ENCODE peak calls at places on chromosomes 5 and 9, in eight cellular contexts. B is left ventricle myocardium inferior, N is HCT116, C is breast epithelium, A is coronary artery, P is dorsolateral prefrontal cortex, R is aorta, D is tibial artery. J is an unnamed sample.

GRCh38 chr9:91285729-91286353 is 75.9 kb downstream of the AUH start:
- DNase-seq in R (no peak), P (no peak), N (no peak), A (no peak), D (no peak), C (no peak), B (no peak), J (no peak)

GRCh38 chr5:112338681-112339337 is 80.3 kb downstream of the EPB41L4A start:
- DNase-seq in D (peak), C (peak), B (no peak), N (no peak), P (no peak), R (no peak), A (no peak), J (no peak)

GRCh38 chr5:147482426-147483196 is 27.3 kb downstream of the DPYSL3 start:
- DNase-seq in R (no peak), N (no peak), B (no peak), D (no peak), A (no peak), P (no peak), C (no peak), J (no peak)

GRCh38 chr5:108196276-108196675 is 185.6 kb downstream of the FBXL17 start:
- DNase-seq in D (no peak), C (no peak), A (no peak), B (no peak), N (no peak), P (no peak), R (no peak), J (no peak)

GRCh38 chr5:77847814-77848290 is 71.7 kb upstream of the TBCA start:
- DNase-seq in A (no peak), D (no peak), N (no peak), R (no peak), B (no peak), P (no peak), C (no peak), J (peak)

GRCh38 chr9:79220246-79220645 is 351.5 kb upstream of the TLE4 start:
- DNase-seq in B (no peak), C (no peak), D (no peak), N (no peak), A (no peak), R (no peak), P (no peak), J (no peak)

GRCh38 chr9:76650692-76651091 is 113.5 kb upstream of the PCA3 start:
- DNase-seq in D (no peak), A (no peak), P (no peak), R (no peak), B (no peak), N (no peak), C (no peak), J (no peak)

GRCh38 chr5:43315262-43315661 is 2.0 kb upstream of the HMGCS1 start:
- DNase-seq in R (no peak), D (no peak), B (no peak), A (no peak), N (peak), C (no peak), P (no peak), J (no peak)

GRCh38 chr9:96408409-96409280 is 9.5 kb downstream of the ZNF367 start:
- DNase-seq in N (no peak), B (no peak), D (no peak), R (no peak), C (no peak), P (no peak), A (no peak), J (no peak)

GRCh38 chr9:134490446-134490845 is 151.2 kb upstream of the COL5A1 start:
- DNase-seq in R (peak), N (no peak), A (no peak), D (no peak), P (no peak), C (no peak), B (no peak), J (no peak)

GRCh38 chr5:127571314-127571713 is 53.9 kb downstream of the PRRC1 start:
- DNase-seq in C (no peak), B (no peak), N (no peak), D (no peak), R (no peak), P (no peak), A (no peak), J (no peak)

GRCh38 chr5:168992687-168993086 is 308.3 kb downstream of the SLIT3 start:
- DNase-seq in A (no peak), P (no peak), C (peak), R (no peak), N (peak), D (no peak), B (no peak), J (no peak)

GRCh38 chr5:54669285-54669684 is 151.7 kb downstream of the SNX18 start:
- DNase-seq in C (no peak), N (no peak), P (no peak), D (no peak), R (no peak), A (no peak), B (no peak), J (no peak)

GRCh38 chr9:33151007-33151557 is 16.1 kb downstream of the B4GALT1 start:
- DNase-seq in A (peak), B (peak), P (no peak), D (peak), C (no peak), N (no peak), R (no peak), J (no peak)

GRCh38 chr5:109688647-109688998 is 1.1 kb upstream of the MAN2A1 start:
- DNase-seq in N (peak), A (no peak), C (no peak), B (no peak), R (no peak), D (no peak), P (no peak), J (no peak)

GRCh38 chr5:32232441-32233219 is 58.5 kb upstream of the GOLPH3 start:
- DNase-seq in R (peak), N (peak), A (no peak), C (peak), P (peak), D (peak), B (peak), J (peak)
- H3K27ac ChIP-seq in R (peak), N (no peak), A (peak), C (peak), P (peak), D (peak), B (peak), J (peak)

GRCh38 chr5:143062379-143062778 is 292.2 kb downstream of the ARHGAP26 start:
- DNase-seq in B (no peak), D (no peak), C (no peak), R (no peak), P (no peak), A (no peak), N (no peak), J (no peak)

GRCh38 chr5:143063175-143063970 is 293.2 kb downstream of the ARHGAP26 start:
- DNase-seq in D (peak), A (no peak), C (peak), B (peak), R (peak), P (no peak), N (no peak), J (no peak)

GRCh38 chr5:143059355-143059754 is 289.2 kb downstream of the ARHGAP26 start:
- DNase-seq in N (no peak), A (no peak), C (no peak), B (no peak), R (no peak), D (no peak), P (no peak), J (no peak)

GRCh38 chr5:143060018-143060417 is 289.8 kb downstream of the ARHGAP26 start:
- DNase-seq in N (no peak), C (no peak), B (no peak), P (no peak), D (no peak), R (no peak), A (no peak), J (no peak)

DNA sequence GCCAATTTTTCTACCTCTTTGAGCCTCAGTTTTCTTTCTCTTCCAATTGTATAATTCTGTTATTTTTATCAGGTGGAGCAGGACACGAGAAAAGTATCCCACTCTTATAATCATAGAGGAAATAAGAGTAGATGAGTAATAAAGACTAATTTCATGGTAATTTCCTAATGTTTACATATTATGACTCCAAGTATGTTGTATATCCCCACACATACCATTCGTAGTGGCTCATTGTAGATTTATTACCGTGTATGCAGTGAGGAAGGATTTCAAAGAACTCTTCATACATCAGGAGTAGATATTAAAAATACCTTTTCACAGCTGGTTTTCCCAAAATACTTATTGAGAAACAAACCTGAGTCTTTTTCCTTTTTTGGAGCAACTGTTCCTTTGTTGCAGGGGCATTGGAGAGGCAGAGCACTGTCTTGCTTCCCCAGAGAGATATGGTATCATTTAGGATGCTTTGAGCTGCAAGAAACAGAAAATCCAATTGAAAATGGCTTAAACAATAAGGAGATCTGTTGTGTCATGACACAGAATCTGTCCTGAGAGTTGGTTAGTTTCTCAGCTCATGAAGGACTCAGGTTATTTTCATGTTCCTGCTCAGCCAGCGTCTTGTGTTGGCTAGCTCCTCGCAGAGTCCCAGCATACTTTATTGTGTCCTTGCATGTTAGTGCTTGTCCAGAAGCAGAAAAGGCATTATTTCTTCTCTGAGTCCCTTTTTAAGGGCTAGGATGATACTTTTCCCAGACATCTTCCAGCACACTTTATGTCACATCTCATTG is 291.2 kb downstream of the ARHGAP26 start:
- DNase-seq in P (no peak), D (no peak), R (no peak), B (no peak), A (no peak), C (peak), N (no peak), J (no peak)
- H3K27ac ChIP-seq in P (peak), D (no peak), R (no peak), B (no peak), A (no peak), C (peak), N (no peak), J (no peak)

GRCh38 chr5:142754031-142754430 is 16.1 kb upstream of the ARHGAP26 start:
- DNase-seq in A (no peak), N (no peak), R (no peak), B (no peak), C (no peak), D (peak), P (no peak), J (no peak)
- H3K27ac ChIP-seq in A (peak), N (no peak), R (peak), B (peak), C (peak), D (peak), P (peak), J (peak)

GRCh38 chr5:125011014-125011413 is 264.6 kb upstream of the ZNF608 start:
- DNase-seq in R (no peak), P (no peak), C (no peak), A (no peak), D (no peak), B (no peak), N (no peak), J (no peak)

GRCh38 chr5:125006011-125006685 is 259.7 kb upstream of the ZNF608 start:
- DNase-seq in N (no peak), P (no peak), C (no peak), B (no peak), D (no peak), R (no peak), A (no peak), J (no peak)

GRCh38 chr5:125002727-125003598 is 256.5 kb upstream of the ZNF608 start:
- DNase-seq in B (no peak), A (no peak), R (no peak), P (no peak), D (no peak), C (no peak), N (no peak), J (no peak)

GRCh38 chr5:125004009-125004408 is 257.6 kb upstream of the ZNF608 start:
- DNase-seq in B (no peak), A (no peak), N (no peak), P (no peak), D (no peak), R (no peak), C (no peak), J (no peak)

GRCh38 chr5:125005287-125005686 is 258.8 kb upstream of the ZNF608 start:
- DNase-seq in B (no peak), N (no peak), A (no peak), D (no peak), R (no peak), C (no peak), P (no peak), J (no peak)
- H3K27ac ChIP-seq in B (no peak), N (no peak), A (no peak), D (no peak), R (no peak), C (no peak), P (no peak), J (no peak)

DNA sequence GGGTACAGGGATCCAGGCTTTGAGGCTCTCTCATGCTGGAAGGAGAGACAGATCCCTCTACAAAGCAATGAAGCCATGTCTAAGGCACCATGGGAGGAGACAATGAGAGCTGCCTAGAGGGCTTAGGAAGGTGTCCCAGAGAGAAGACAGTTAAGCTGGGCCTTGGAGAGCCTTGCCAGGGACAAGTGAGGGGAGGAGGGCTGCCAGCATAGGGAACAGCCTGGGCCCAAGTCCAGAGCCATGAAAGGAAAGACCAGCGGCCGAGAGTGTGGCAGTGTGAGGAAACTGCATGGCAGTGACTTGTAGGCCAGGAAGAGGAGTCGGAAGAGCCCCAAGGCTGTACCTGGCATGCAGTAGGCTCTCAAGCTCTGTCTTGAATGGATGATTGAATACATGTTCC is 88.5 kb downstream of the PSD2 start:
- DNase-seq in A (no peak), N (no peak), D (no peak), P (no peak), C (peak), B (peak), R (peak), J (no peak)
- H3K27ac ChIP-seq in A (no peak), N (no peak), D (no peak), P (peak), C (peak), B (peak), R (no peak), J (no peak)

GRCh38 chr9:112002131-112002846 is 105.7 kb downstream of the UGCG start:
- DNase-seq in R (no peak), A (no peak), C (no peak), P (no peak), B (no peak), N (no peak), D (no peak), J (no peak)
- H3K27ac ChIP-seq in R (no peak), A (no peak), C (no peak), P (no peak), B (no peak), N (no peak), D (no peak), J (no peak)

GRCh38 chr5:75366787-75367186 is 29.8 kb downstream of the HMGCR start:
- DNase-seq in R (no peak), B (no peak), P (no peak), C (no peak), D (no peak), N (no peak), A (no peak), J (no peak)

GRCh38 chr5:75363726-75364495 is 26.9 kb downstream of the HMGCR start:
- DNase-seq in B (no peak), R (no peak), A (no peak), P (peak), C (peak), D (no peak), N (no peak), J (no peak)

GRCh38 chr5:75367401-75367800 is 30.4 kb downstream of the HMGCR start:
- DNase-seq in N (no peak), R (no peak), C (no peak), D (no peak), A (no peak), B (no peak), P (no peak), J (no peak)

GRCh38 chr5:75364571-75365280 is 27.7 kb downstream of the HMGCR start:
- DNase-seq in B (no peak), P (peak), C (no peak), A (no peak), N (no peak), R (no peak), D (no peak), J (no peak)

DNA sequence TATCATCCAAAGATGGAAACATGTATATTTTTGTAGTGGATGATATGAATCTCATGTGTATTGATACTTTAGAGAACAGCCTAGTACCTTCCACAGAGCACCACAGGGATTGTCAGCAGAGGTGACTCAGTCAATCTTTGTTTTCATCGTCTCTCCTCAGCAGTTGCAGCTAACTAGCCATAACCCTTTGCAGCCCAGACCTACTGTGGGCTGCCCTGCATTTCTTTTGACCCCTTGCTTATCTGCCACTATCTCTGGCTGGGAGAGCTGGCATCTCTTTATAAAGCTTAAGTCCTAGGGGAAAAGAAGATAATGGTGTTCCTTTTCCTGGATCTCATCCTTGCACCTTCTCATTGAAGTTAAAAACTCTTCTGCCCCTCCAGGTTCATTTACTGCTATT is 28.7 kb downstream of the HMGCR start:
- DNase-seq in A (no peak), R (no peak), P (no peak), C (no peak), D (no peak), N (no peak), B (no peak), J (no peak)
- H3K27ac ChIP-seq in A (no peak), R (no peak), P (no peak), C (no peak), D (no peak), N (no peak), B (no peak), J (no peak)

J was measured in caudate nucleus.